ENCODE peak calls at places on chromosomes 6 and 20, in seven cellular contexts. T is endothelial cell of umbilical vein; R is pancreas; H is body of pancreas; B is CD4-positive, alpha-beta memory T cell; U is IMR-90; O is astrocyte. J is an unnamed sample.

GRCh38 chr6:18276610-18277009 is 12.3 kb upstream of the DEK start:
- DNase-seq in T (no peak), R (no peak), H (no peak), B (no peak), U (no peak), O (no peak), J (no peak)

GRCh38 chr20:63847374-63848002 is 13.8 kb upstream of the ABHD16B start:
- DNase-seq in T (peak; percentile 61), R (no peak), H (no peak), B (no peak), U (no peak), O (no peak), J (no peak)

GRCh38 chr20:32155017-32155965 is 45.8 kb downstream of the TM9SF4 start:
- DNase-seq in T (peak; percentile 87), R (peak; percentile 47), H (peak; percentile 68), B (peak; percentile 5), U (peak; percentile 88), O (peak; percentile 62), J (peak; percentile 88)

GRCh38 chr6:108897371-108897770 is 49.1 kb downstream of the ARMC2 start:
- DNase-seq in T (peak; percentile 32), R (peak; percentile 64), H (peak; percentile 69), B (no peak), U (peak; percentile 28), O (peak; percentile 49), J (no peak)

GRCh38 chr20:61956396-61957342 is 109.0 kb downstream of the TAF4 start:
- DNase-seq in T (no peak), R (peak; percentile 37), H (peak; percentile 53), B (no peak), U (peak; percentile 93), O (peak; percentile 62), J (no peak)

GRCh38 chr20:48600470-48600945 is 227.3 kb downstream of the PREX1 start:
- DNase-seq in T (no peak), R (no peak), H (no peak), B (no peak), U (no peak), O (no peak), J (no peak)

GRCh38 chr6:117237561-117237960 is 27.8 kb upstream of the VGLL2 start:
- DNase-seq in T (no peak), R (no peak), H (no peak), B (no peak), U (no peak), O (peak; percentile 60), J (no peak)

GRCh38 chr6:93222071-93222851 is 197.1 kb downstream of the EPHA7 start:
- DNase-seq in T (no peak), R (no peak), H (no peak), B (no peak), U (no peak), O (no peak), J (no peak)

GRCh38 chr6:34684919-34685318 is 11.6 kb downstream of the ILRUN start:
- DNase-seq in T (no peak), R (no peak), H (no peak), B (no peak), U (no peak), O (no peak), J (no peak)

GRCh38 chr20:18137412-18138265 is at the start of the genes KAT14 and PET117:
- DNase-seq in T (peak; percentile 93), R (peak; percentile 87), H (peak; percentile 90), B (peak; percentile 91), U (peak; percentile 89), O (peak; percentile 88), J (peak; percentile 89)

GRCh38 chr6:280775-281468 is 11.4 kb upstream of the DUSP22 start:
- DNase-seq in T (no peak), R (no peak), H (no peak), B (no peak), U (no peak), O (no peak), J (no peak)

GRCh38 chr6:27776504-27776903 is 135.7 kb downstream of the OR2B2 start:
- DNase-seq in T (no peak), R (no peak), H (no peak), B (no peak), U (no peak), O (no peak), J (no peak)

GRCh38 chr6:168576388-168576787 is 135.4 kb downstream of the SMOC2 start:
- DNase-seq in T (no peak), R (no peak), H (no peak), B (no peak), U (no peak), O (no peak), J (no peak)

GRCh38 chr6:168577496-168577895 is 136.5 kb downstream of the SMOC2 start:
- DNase-seq in T (no peak), R (no peak), H (no peak), B (no peak), U (no peak), O (no peak), J (no peak)

GRCh38 chr6:168574075-168574698 is 133.2 kb downstream of the SMOC2 start:
- DNase-seq in T (no peak), R (no peak), H (no peak), B (no peak), U (no peak), O (no peak), J (no peak)

GRCh38 chr6:168575346-168576098 is 134.5 kb downstream of the SMOC2 start:
- DNase-seq in T (no peak), R (no peak), H (no peak), B (no peak), U (no peak), O (no peak), J (no peak)

GRCh38 chr6:168574699-168575195 is 133.8 kb downstream of the SMOC2 start:
- DNase-seq in T (no peak), R (no peak), H (no peak), B (no peak), U (no peak), O (no peak), J (peak; percentile 21)
- H3K4me3 ChIP-seq in T (no peak overlapping the region), R (no peak overlapping the region), H (no peak overlapping the region), B (no peak overlapping the region), U (no peak overlapping the region), O (no peak overlapping the region), J (no peak overlapping the region)

GRCh38 chr6:83962592-83962991 is 71.0 kb upstream of the MRAP2 start:
- DNase-seq in T (no peak), R (no peak), H (no peak), B (no peak), U (no peak), O (no peak), J (no peak)

GRCh38 chr6:83960704-83961103 is 72.9 kb upstream of the MRAP2 start:
- DNase-seq in T (no peak), R (no peak), H (no peak), B (no peak), U (no peak), O (no peak), J (no peak)

GRCh38 chr6:83970582-83970981 is 63.0 kb upstream of the MRAP2 start:
- DNase-seq in T (no peak), R (no peak), H (no peak), B (no peak), U (no peak), O (no peak), J (no peak)

DNA sequence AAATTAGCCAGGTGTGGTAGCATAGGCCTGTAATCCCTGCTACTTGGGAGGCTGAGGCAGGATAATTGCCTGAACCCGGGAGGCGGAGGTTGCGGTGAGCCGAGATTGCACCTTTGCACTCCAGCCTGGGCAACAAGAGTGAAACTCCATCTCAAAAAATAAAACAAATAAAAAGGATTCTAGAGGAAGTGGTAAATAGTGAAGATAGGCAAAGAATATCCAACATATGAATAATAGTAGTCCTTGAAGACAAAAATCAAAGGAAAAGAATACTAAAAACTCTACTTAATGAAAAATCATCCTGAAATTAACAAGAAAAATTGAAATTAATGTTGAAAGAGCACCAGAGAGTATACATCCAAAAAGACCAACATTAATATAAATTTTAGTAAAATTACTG is 67.0 kb upstream of the MRAP2 start:
- DNase-seq in T (no peak), R (no peak), H (no peak), B (no peak), U (no peak), O (no peak), J (no peak)
- H3K9me3 ChIP-seq in T (no peaks in the 10 kb centered on the region), R (no peaks in the 10 kb centered on the region), H (peaks cover 9% of the 10 kb centered on the region), B (peaks cover 3% of the 10 kb centered on the region), U (no peaks in the 10 kb centered on the region), O (no peaks in the 10 kb centered on the region), J (peaks cover 2% of the 10 kb centered on the region)

GRCh38 chr6:125279961-125280360 is 21.8 kb downstream of the HDDC2 start:
- DNase-seq in T (no peak), R (no peak), H (no peak), B (no peak), U (no peak), O (no peak), J (no peak)

GRCh38 chr6:125285353-125285752 is 16.4 kb downstream of the HDDC2 start:
- DNase-seq in T (no peak), R (no peak), H (no peak), B (no peak), U (no peak), O (no peak), J (no peak)

GRCh38 chr6:125287718-125288117 is 14.0 kb downstream of the HDDC2 start:
- DNase-seq in T (no peak), R (no peak), H (no peak), B (no peak), U (no peak), O (no peak), J (no peak)

DNA sequence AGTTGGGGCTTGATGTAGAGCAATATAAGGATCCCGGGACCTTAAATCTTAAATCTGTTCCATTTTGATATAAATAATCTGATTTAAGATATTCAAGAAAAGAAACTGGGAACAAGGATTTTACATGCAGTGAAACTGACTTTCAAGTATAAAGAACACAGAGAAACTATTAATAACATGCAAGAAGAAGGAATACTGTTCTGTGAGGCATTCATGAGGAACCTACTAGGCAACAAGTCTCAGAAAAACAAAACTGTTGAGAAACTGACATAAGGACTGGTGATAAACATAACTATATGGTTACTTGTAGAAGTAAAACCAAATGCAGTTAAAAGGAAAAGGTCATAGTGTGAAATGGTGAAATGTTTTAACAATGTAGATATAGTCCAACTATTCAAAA is 15.8 kb downstream of the HDDC2 start:
- DNase-seq in T (no peak), R (no peak), H (no peak), B (no peak), U (peak; percentile 57), O (no peak), J (no peak)
- H3K36me3 ChIP-seq in T (no peaks in the 10 kb centered on the region), R (no peaks in the 10 kb centered on the region), H (no peaks in the 10 kb centered on the region), B (peaks cover 7% of the 10 kb centered on the region), U (peaks cover 11% of the 10 kb centered on the region), O (peaks cover 13% of the 10 kb centered on the region), J (peaks cover 74% of the 10 kb centered on the region)

DNA sequence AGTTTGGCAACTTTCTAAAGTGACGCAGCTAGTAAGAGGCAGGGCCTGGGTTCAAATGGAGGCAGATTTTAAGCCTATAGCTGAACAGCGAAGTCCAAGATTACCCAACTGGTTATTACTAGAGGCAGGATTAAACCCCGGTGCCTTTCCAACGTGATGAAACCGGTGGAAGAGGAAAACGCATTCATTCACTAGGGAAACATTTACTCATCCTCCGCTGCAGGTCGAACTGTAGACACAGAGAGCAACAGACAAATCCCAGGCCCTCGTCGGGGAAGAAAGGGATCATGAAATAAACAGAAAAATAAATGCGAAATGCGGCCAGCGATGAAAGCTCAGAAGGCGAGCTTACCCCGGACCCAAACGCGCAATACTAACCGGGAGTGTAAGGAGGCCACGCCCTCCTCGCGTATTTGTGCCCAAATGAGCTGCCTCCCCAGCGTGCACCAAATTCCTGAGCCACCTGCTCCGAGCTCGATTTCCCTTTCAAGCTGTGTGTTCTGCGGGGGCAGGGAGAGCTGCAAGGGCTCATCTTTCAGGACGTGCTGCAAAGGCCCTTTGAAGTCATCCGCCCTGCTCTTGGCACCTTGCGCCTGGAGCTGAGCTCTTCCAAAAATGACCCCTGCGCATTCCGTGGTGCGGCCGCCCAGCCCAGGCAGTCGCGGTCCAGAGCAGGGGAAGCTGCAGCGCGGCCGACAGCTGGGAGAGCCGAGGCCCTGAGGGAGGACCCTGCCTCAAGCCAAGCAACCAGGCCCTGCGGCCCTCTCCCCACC is 46.9 kb downstream of the PDYN start:
- DNase-seq in T (no peak), R (no peak), H (peak; percentile 42), B (no peak), U (peak; percentile 17), O (peak; percentile 34), J (no peak)
- H3K4me3 ChIP-seq in T (no peak overlapping the region), R (peak overlapping the region; percentile 18), H (no peak overlapping the region), B (no peak overlapping the region), U (no peak overlapping the region), O (no peak overlapping the region), J (no peak overlapping the region)